ENCODE peak calls at places on chromosomes 16 and 17, in five cellular contexts. F, O, D, E and L are unnamed samples.

GRCh38 chr16:81451753-81452680 is 7.4 kb downstream of the CMIP start:
- DNase-seq in F (no peak), O (no peak), D (no peak), E (no peak), L (no peak)

GRCh38 chr17:82094931-82095776 is 2.9 kb downstream of the FASN start:
- DNase-seq in F (no peak), O (no peak), D (no peak), E (no peak), L (no peak)

GRCh38 chr16:29903579-29903978 is 3.3 kb downstream of the ASPHD1 start:
- DNase-seq in F (no peak), O (no peak), D (no peak), E (no peak), L (no peak)

GRCh38 chr16:55324491-55325447 is 766 bp downstream of the IRX6 start:
- DNase-seq in F (no peak), O (no peak), D (peak; percentile 6), E (no peak), L (peak; percentile 94)

GRCh38 chr16:75552951-75553350 is 3.1 kb downstream of the TMEM231 start:
- DNase-seq in F (no peak), O (no peak), D (no peak), E (no peak), L (no peak)

GRCh38 chr16:46785076-46785845 is 37.1 kb upstream of the MYLK3 start:
- DNase-seq in F (no peak), O (no peak), D (no peak), E (no peak), L (no peak)

GRCh38 chr16:84040823-84041391 is 1.7 kb downstream of the SLC38A8 start:
- DNase-seq in F (no peak), O (no peak), D (peak; percentile 88), E (no peak), L (peak; percentile 85)

GRCh38 chr16:86682219-86682904 is 104.0 kb downstream of the FOXL1 start:
- DNase-seq in F (no peak), O (no peak), D (no peak), E (no peak), L (no peak)

GRCh38 chr17:48026503-48027321 is 10.9 kb downstream of the COPZ2 start:
- DNase-seq in F (peak; percentile 18), O (peak; percentile 51), D (peak; percentile 96), E (peak; percentile 59), L (peak; percentile 94)

GRCh38 chr17:55345132-55345531 is 76.5 kb downstream of the MMD start:
- DNase-seq in F (no peak), O (no peak), D (no peak), E (no peak), L (no peak)

GRCh38 chr17:27898096-27898495 is 4.9 kb upstream of the LYRM9 start:
- DNase-seq in F (no peak), O (no peak), D (no peak), E (no peak), L (no peak)

GRCh38 chr16:88617268-88618031 is 20.9 kb upstream of the IL17C start:
- DNase-seq in F (no peak), O (no peak), D (no peak), E (no peak), L (no peak)

GRCh38 chr16:83992624-83993023 is 24.6 kb downstream of the NECAB2 start:
- DNase-seq in F (no peak), O (no peak), D (peak; percentile 67), E (no peak), L (no peak)

GRCh38 chr16:25108054-25108453 is 3.5 kb upstream of the LCMT1 start:
- DNase-seq in F (no peak), O (no peak), D (no peak), E (no peak), L (no peak)